ENCODE peak calls at places on chromosomes 13 and 19, in seven cellular contexts. K is HFF-Myc, N is SW480, F is myocyte, Z is fibroblast of mammary gland, H is NCI-H1436, I is NCI-H1105 treated with DMSO at 0.1 percent for 48 hours. Q is an unnamed sample.

GRCh38 chr13:41645313-41645712 is 188.0 kb downstream of the RGCC start:
- DNase-seq in K (peak; percentile 38), H (no peak), F (peak; percentile 49), I (no peak), N (no peak), Z (peak; percentile 89), Q (no peak)

GRCh38 chr19:11092181-11092538 is 2.9 kb downstream of the LDLR start:
- DNase-seq in N (peak; percentile 95), I (no peak), F (peak; percentile 46), K (no peak), H (no peak), Z (peak; percentile 67), Q (peak; percentile 65)

GRCh38 chr13:113050856-113051431 is 54.6 kb upstream of the F7 start:
- DNase-seq in K (no peak), F (no peak), I (no peak), Z (no peak), N (no peak), H (no peak), Q (no peak)

GRCh38 chr19:40444181-40445005 is at the start of gene SERTAD3:
- DNase-seq in N (peak; percentile 96), I (peak; percentile 93), K (no peak), Z (peak; percentile 89), F (peak; percentile 97), H (peak; percentile 96), Q (peak; percentile 95)

GRCh38 chr13:94173312-94173854 is 306.1 kb downstream of the DCT start:
- DNase-seq in N (no peak), H (no peak), K (no peak), F (peak; percentile 60), I (no peak), Z (peak; percentile 90), Q (no peak)

GRCh38 chr19:15971217-15971616 is 22.4 kb downstream of the OR10H4 start:
- DNase-seq in H (no peak), K (no peak), Z (no peak), F (no peak), I (peak; percentile 2), N (no peak), Q (no peak)

GRCh38 chr13:42990991-42991891 is 800 bp downstream of the EPSTI1 start:
- DNase-seq in F (no peak), Z (no peak), I (no peak), K (no peak), N (no peak), H (no peak), Q (no peak)

GRCh38 chr13:37448072-37448471 is 150.5 kb downstream of the POSTN start:
- DNase-seq in N (no peak), K (no peak), H (no peak), Z (no peak), F (no peak), I (no peak), Q (no peak)

GRCh38 chr19:42030605-42031004 is 36.6 kb upstream of the ATP1A3 start:
- DNase-seq in I (no peak), H (no peak), N (no peak), Z (no peak), K (no peak), F (no peak), Q (no peak)

GRCh38 chr19:44824758-44825157 is 15.9 kb downstream of the BCAM start:
- DNase-seq in Z (no peak), N (no peak), H (no peak), I (peak; percentile 42), F (no peak), K (no peak), Q (no peak)

GRCh38 chr19:58229255-58229639 is 533 bp downstream of the ZNF544 start:
- DNase-seq in F (peak; percentile 37), I (no peak), K (no peak), Z (peak; percentile 49), N (no peak), H (no peak), Q (peak; percentile 34)

GRCh38 chr19:703651-704446 is 4.9 kb upstream of the PALM start:
- DNase-seq in F (no peak), K (peak; percentile 2), H (no peak), I (no peak), N (peak; percentile 50), Z (peak; percentile 14), Q (peak; percentile 66)

GRCh38 chr13:45086484-45086883 is 33.8 kb upstream of the GTF2F2 start:
- DNase-seq in F (peak; percentile 14), I (no peak), N (no peak), H (no peak), K (peak; percentile 55), Z (peak; percentile 90), Q (no peak)

GRCh38 chr19:47505506-47505905 is 9.4 kb downstream of the NAPA start:
- DNase-seq in N (no peak), Z (no peak), H (no peak), F (no peak), K (no peak), I (no peak), Q (no peak)

GRCh38 chr19:8352134-8352827 is 9.2 kb upstream of the KANK3 start:
- DNase-seq in F (no peak), Z (no peak), K (no peak), H (no peak), N (no peak), I (no peak), Q (no peak)

GRCh38 chr13:65292488-65292901 is 1937.6 kb downstream of the PCDH9 start:
- DNase-seq in I (no peak), N (no peak), H (no peak), K (peak; percentile 21), F (no peak), Z (peak; percentile 3), Q (no peak)

GRCh38 chr19:11347546-11347945 is 1.2 kb downstream of the CCDC159 start:
- DNase-seq in F (no peak), N (no peak), K (no peak), Z (no peak), I (no peak), H (no peak), Q (no peak)

GRCh38 chr19:1262687-1263123 is 6.4 kb upstream of the CIRBP start:
- DNase-seq in I (no peak), H (no peak), K (no peak), N (no peak), Z (no peak), F (peak; percentile 64), Q (no peak)

GRCh38 chr13:23384111-23384510 is 49.4 kb downstream of the SACS start:
- DNase-seq in F (no peak), H (no peak), K (no peak), N (no peak), I (no peak), Z (peak; percentile 72), Q (no peak)

GRCh38 chr19:13260883-13261653 is 110.9 kb downstream of the IER2 start:
- DNase-seq in I (no peak), K (peak; percentile 56), N (peak; percentile 80), H (no peak), F (peak; percentile 90), Z (peak; percentile 95), Q (no peak)

GRCh38 chr19:39405261-39405912 is 1.3 kb upstream of the ZFP36 start:
- DNase-seq in N (no peak), F (no peak), K (no peak), H (no peak), I (no peak), Z (no peak), Q (no peak)

GRCh38 chr13:43800828-43801227 is 14.1 kb upstream of the ENOX1 start:
- DNase-seq in N (no peak), Z (no peak), K (no peak), H (no peak), F (no peak), I (no peak), Q (no peak)

GRCh38 chr13:93794197-93794885 is 567.7 kb downstream of the GPC6 start:
- DNase-seq in H (no peak), K (no peak), I (no peak), F (no peak), Z (peak; percentile 16), N (no peak), Q (no peak)

GRCh38 chr19:10138879-10139795 is 19.4 kb upstream of the EIF3G start:
- DNase-seq in N (no peak), K (no peak), H (no peak), Z (no peak), F (no peak), I (no peak), Q (no peak)

Q was measured in HuH-7.5.